ENCODE peak calls at places on chromosome 9, in nine cellular contexts. D is BE2C, R is left ventricle myocardium inferior, Z is heart right ventricle, V is NT2/D1, W is A549, Q is psoas muscle, F is HepG2, M is neuronal stem cell. G is an unnamed sample.

GRCh38 chr9:111529787-111530186 is 4.8 kb downstream of the ZNF483 start:
- DNase-seq in D (no peak), R (no peak), Z (no peak), V (peak; percentile 92), W (no peak), Q (no peak), F (no peak), M (no peak), G (no peak)

GRCh38 chr9:6645153-6646027 is at the start of gene GLDC:
- DNase-seq in D (peak; percentile 39), R (peak; percentile 27), Z (peak; percentile 29), V (peak; percentile 77), W (peak; percentile 97), Q (peak; percentile 75), F (peak; percentile 90), M (peak; percentile 87), G (peak; percentile 36)

GRCh38 chr9:71608021-71608420 is 160.3 kb downstream of the CEMIP2 start:
- DNase-seq in D (no peak), R (no peak), Z (no peak), V (no peak), W (no peak), Q (no peak), F (no peak), M (no peak), G (no peak)

GRCh38 chr9:14907360-14907685 is 2.9 kb downstream of the FREM1 start:
- DNase-seq in D (no peak), R (no peak), Z (no peak), V (peak; percentile 28), W (no peak), Q (no peak), F (no peak), M (peak; percentile 55), G (no peak)

GRCh38 chr9:92749934-92750315 is 14.7 kb downstream of the BICD2 start:
- DNase-seq in D (no peak), R (no peak), Z (no peak), V (no peak), W (no peak), Q (no peak), F (no peak), M (no peak), G (no peak)

GRCh38 chr9:16515879-16516289 is 354.6 kb downstream of the BNC2 start:
- DNase-seq in D (no peak), R (no peak), Z (no peak), V (peak; percentile 83), W (no peak), Q (no peak), F (no peak), M (no peak), G (no peak)

GRCh38 chr9:97510797-97511761 is 9.6 kb downstream of the TMOD1 start:
- DNase-seq in D (no peak), R (no peak), Z (no peak), V (no peak), W (no peak), Q (peak; percentile 62), F (no peak), M (no peak), G (no peak)

GRCh38 chr9:92600075-92600741 is 64.4 kb upstream of the ECM2 start:
- DNase-seq in D (no peak), R (no peak), Z (no peak), V (no peak), W (no peak), Q (no peak), F (no peak), M (no peak), G (no peak)

DNA sequence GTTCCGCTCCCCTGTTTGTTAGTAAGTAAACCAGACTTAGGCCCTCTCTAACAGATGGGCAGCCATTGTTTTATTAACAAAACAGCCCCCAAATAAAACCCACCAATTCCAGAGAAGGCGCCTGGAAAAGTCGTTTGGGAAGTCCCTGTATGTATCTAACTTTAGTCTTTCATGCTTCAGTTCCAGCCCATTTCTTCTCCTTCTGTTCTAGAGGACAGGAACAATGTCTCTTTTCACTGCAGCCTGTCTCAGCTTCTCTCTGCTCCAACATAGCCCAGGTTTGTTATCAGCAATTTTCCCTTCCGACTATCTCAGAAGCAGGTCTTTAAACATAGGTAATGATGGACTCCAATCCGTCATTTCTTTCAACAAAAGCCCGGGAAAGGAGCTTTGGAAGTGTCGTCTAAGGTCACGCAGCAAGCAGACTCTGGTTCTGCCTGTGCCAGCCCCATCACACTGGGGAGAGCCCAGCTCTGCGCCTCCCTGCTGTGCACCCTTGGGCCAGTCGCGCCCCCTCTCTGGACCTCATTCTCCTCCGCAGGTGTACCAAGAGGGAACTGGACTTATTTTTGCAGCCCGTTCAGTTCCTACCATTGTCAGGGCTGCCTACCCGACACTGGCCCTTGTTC is 9.6 kb upstream of the AKNA start:
- DNase-seq in D (no peak), R (no peak), Z (no peak), V (no peak), W (no peak), Q (no peak), F (no peak), M (no peak), G (no peak)
- H3K4me1 ChIP-seq in D (no peaks in the 10 kb centered on the region), R (peaks cover 27% of the 10 kb centered on the region), Z (peaks cover 32% of the 10 kb centered on the region), V (peaks cover 6% of the 10 kb centered on the region), W (peaks cover 15% of the 10 kb centered on the region), Q (peaks cover 5% of the 10 kb centered on the region), F (peaks cover 53% of the 10 kb centered on the region), M (peaks cover 5% of the 10 kb centered on the region), G (peaks cover 8% of the 10 kb centered on the region)

DNA sequence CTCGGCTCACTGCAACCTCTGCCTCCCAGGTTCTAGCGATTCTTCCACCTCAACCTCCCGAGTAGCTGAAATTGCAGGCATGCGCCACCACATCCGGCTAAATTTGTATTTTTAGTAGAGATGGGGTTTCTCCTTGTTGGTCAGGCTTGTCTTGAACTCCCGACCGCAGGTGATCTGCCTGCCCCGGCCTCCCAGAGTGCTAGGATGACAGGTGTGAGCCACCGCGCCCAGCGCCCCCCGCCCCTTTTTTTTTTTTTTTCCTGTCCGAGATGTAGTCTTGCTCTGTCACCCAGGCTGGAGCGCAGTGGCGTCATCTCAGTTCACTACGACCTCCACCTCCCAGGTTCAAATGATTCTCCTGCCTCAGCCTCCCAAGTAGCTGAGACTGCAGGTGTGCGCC is 6.6 kb downstream of the ATP6V1G1 start:
- DNase-seq in D (no peak), R (no peak), Z (no peak), V (no peak), W (no peak), Q (no peak), F (no peak), M (no peak), G (no peak)
- H3K4me3 ChIP-seq in D (no peak overlapping the region), R (no peak overlapping the region), Z (no peak overlapping the region), V (no peak overlapping the region), W (no peak overlapping the region), Q (no peak overlapping the region), F (no peak overlapping the region), M (no peak overlapping the region), G (no peak overlapping the region)

GRCh38 chr9:114487607-114488300 is 17.5 kb downstream of the WHRN start:
- DNase-seq in D (peak; percentile 68), R (no peak), Z (no peak), V (peak; percentile 71), W (peak; percentile 79), Q (no peak), F (peak; percentile 71), M (peak; percentile 81), G (peak; percentile 70)
- H3K4me1 ChIP-seq in D (no peaks in the 10 kb centered on the region), R (no peaks in the 10 kb centered on the region), Z (no peaks in the 10 kb centered on the region), V (peaks cover 3% of the 10 kb centered on the region), W (peaks cover 9% of the 10 kb centered on the region), Q (no peaks in the 10 kb centered on the region), F (no peaks in the 10 kb centered on the region), M (peaks cover 5% of the 10 kb centered on the region), G (no peaks in the 10 kb centered on the region)

GRCh38 chr9:127930298-127931091 is at the start of gene PIP5KL1:
- DNase-seq in D (peak; percentile 95), R (peak; percentile 87), Z (peak; percentile 86), V (peak; percentile 74), W (peak; percentile 95), Q (peak; percentile 88), F (peak; percentile 67), M (peak; percentile 85), G (peak; percentile 87)
- H3K4me3 ChIP-seq in D (peak within 1 kb of the TSS; percentile 55), R (peak within 1 kb of the TSS; percentile 69), Z (peak within 1 kb of the TSS; percentile 63), V (peak within 1 kb of the TSS; percentile 27), W (peak within 1 kb of the TSS; percentile 54), Q (peak within 1 kb of the TSS; percentile 67), F (peak within 1 kb of the TSS; percentile 73), M (peak within 1 kb of the TSS; percentile 60), G (peak within 1 kb of the TSS; percentile 3)

DNA sequence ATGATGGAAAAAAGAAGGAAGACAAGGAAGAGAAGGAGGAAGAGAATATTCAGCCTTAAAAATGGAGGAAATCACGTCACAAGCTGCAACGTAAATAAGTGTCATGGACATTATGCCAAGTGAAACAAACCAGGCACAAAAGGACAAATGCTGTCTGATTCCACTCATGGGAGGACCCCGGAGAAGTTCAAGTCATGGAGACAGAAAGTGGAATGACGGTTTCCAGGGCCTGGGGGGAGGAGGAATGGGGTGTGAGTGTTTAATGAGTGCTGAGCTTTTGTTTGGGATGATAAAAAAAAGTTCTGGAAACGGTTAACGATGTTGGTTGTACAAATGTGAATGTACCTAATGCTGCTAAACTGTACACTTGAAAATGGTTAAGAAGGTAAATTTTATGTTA is 439.5 kb downstream of the GADD45G start:
- DNase-seq in D (no peak), R (no peak), Z (no peak), V (no peak), W (peak; percentile 14), Q (no peak), F (no peak), M (no peak), G (no peak)
- H3K4me1 ChIP-seq in D (no peaks in the 10 kb centered on the region), R (no peaks in the 10 kb centered on the region), Z (no peaks in the 10 kb centered on the region), V (no peaks in the 10 kb centered on the region), W (peaks cover 21% of the 10 kb centered on the region), Q (no peaks in the 10 kb centered on the region), F (no peaks in the 10 kb centered on the region), M (no peaks in the 10 kb centered on the region), G (no peaks in the 10 kb centered on the region)